ENCODE peak calls at places on chromosomes 5 and 9, in six cellular contexts. One of them, this sample, is unnamed.

GRCh38 chr5:116492016-116492623 is 82.5 kb downstream of the SEMA6A start:
- DNase-seq in RWPE2: no peak
- DNase-seq in lower leg skin: peak
- DNase-seq in psoas muscle: no peak
- DNase-seq in AG04450: peak
- DNase-seq in heart left ventricle: no peak
- DNase-seq in this sample: peak

GRCh38 chr5:35856186-35857003 is at the start of gene IL7R:
- DNase-seq in RWPE2: no peak
- DNase-seq in lower leg skin: no peak
- DNase-seq in psoas muscle: no peak
- DNase-seq in AG04450: peak
- DNase-seq in heart left ventricle: no peak
- DNase-seq in this sample: peak

GRCh38 chr5:92222449-92222848 is 839.3 kb upstream of the ARRDC3 start:
- DNase-seq in RWPE2: no peak
- DNase-seq in lower leg skin: no peak
- DNase-seq in psoas muscle: no peak
- DNase-seq in AG04450: no peak
- DNase-seq in heart left ventricle: no peak
- DNase-seq in this sample: no peak

GRCh38 chr5:72107874-72108199 is 562 bp downstream of the MAP1B start:
- DNase-seq in RWPE2: no peak
- DNase-seq in lower leg skin: no peak
- DNase-seq in psoas muscle: peak
- DNase-seq in AG04450: no peak
- DNase-seq in heart left ventricle: peak
- DNase-seq in this sample: peak

GRCh38 chr5:79120221-79120620 is 8.6 kb downstream of the BHMT start:
- DNase-seq in RWPE2: no peak
- DNase-seq in lower leg skin: no peak
- DNase-seq in psoas muscle: no peak
- DNase-seq in AG04450: no peak
- DNase-seq in heart left ventricle: no peak
- DNase-seq in this sample: no peak

GRCh38 chr5:176446884-176447537 is 1.2 kb upstream of the FAF2 start:
- DNase-seq in RWPE2: no peak
- DNase-seq in lower leg skin: no peak
- DNase-seq in psoas muscle: no peak
- DNase-seq in AG04450: no peak
- DNase-seq in heart left ventricle: no peak
- DNase-seq in this sample: no peak

GRCh38 chr5:78536797-78537196 is 111.8 kb downstream of the LHFPL2 start:
- DNase-seq in RWPE2: no peak
- DNase-seq in lower leg skin: no peak
- DNase-seq in psoas muscle: no peak
- DNase-seq in AG04450: no peak
- DNase-seq in heart left ventricle: no peak
- DNase-seq in this sample: no peak

GRCh38 chr5:132283423-132284043 is 10.7 kb upstream of the SLC22A4 start:
- DNase-seq in RWPE2: no peak
- DNase-seq in lower leg skin: no peak
- DNase-seq in psoas muscle: no peak
- DNase-seq in AG04450: no peak
- DNase-seq in heart left ventricle: no peak
- DNase-seq in this sample: peak

GRCh38 chr5:31854181-31854624 is 215.3 kb downstream of the PDZD2 start:
- DNase-seq in RWPE2: peak
- DNase-seq in lower leg skin: peak
- DNase-seq in psoas muscle: no peak
- DNase-seq in AG04450: peak
- DNase-seq in heart left ventricle: peak
- DNase-seq in this sample: peak

GRCh38 chr9:84953797-84954695 is 284.5 kb downstream of the NTRK2 start:
- DNase-seq in RWPE2: no peak
- DNase-seq in lower leg skin: peak
- DNase-seq in psoas muscle: peak
- DNase-seq in AG04450: no peak
- DNase-seq in heart left ventricle: peak
- DNase-seq in this sample: peak

GRCh38 chr5:139378941-139379361 is 4.1 kb downstream of the SLC23A1 start:
- DNase-seq in RWPE2: peak
- DNase-seq in lower leg skin: no peak
- DNase-seq in psoas muscle: no peak
- DNase-seq in AG04450: no peak
- DNase-seq in heart left ventricle: no peak
- DNase-seq in this sample: no peak

GRCh38 chr5:176732306-176732705 is 78.1 kb upstream of the UNC5A start:
- DNase-seq in RWPE2: peak
- DNase-seq in lower leg skin: no peak
- DNase-seq in psoas muscle: peak
- DNase-seq in AG04450: no peak
- DNase-seq in heart left ventricle: no peak
- DNase-seq in this sample: no peak

GRCh38 chr9:86350006-86350755 is 4.0 kb downstream of the TUT7 start:
- DNase-seq in RWPE2: no peak
- DNase-seq in lower leg skin: no peak
- DNase-seq in psoas muscle: no peak
- DNase-seq in AG04450: no peak
- DNase-seq in heart left ventricle: no peak
- DNase-seq in this sample: no peak

GRCh38 chr5:30050056-30050815 is 1143.2 kb upstream of the CDH6 start:
- DNase-seq in RWPE2: no peak
- DNase-seq in lower leg skin: no peak
- DNase-seq in psoas muscle: no peak
- DNase-seq in AG04450: no peak
- DNase-seq in heart left ventricle: no peak
- DNase-seq in this sample: peak

GRCh38 chr5:119451561-119451960 is 736 bp upstream of the HSD17B4 start:
- DNase-seq in RWPE2: no peak
- DNase-seq in lower leg skin: no peak
- DNase-seq in psoas muscle: no peak
- DNase-seq in AG04450: no peak
- DNase-seq in heart left ventricle: no peak
- DNase-seq in this sample: no peak

GRCh38 chr5:153654444-153654843 is 164.0 kb downstream of the GRIA1 start:
- DNase-seq in RWPE2: no peak
- DNase-seq in lower leg skin: no peak
- DNase-seq in psoas muscle: no peak
- DNase-seq in AG04450: no peak
- DNase-seq in heart left ventricle: no peak
- DNase-seq in this sample: peak

GRCh38 chr5:159459132-159459627 is 128.9 kb upstream of the IL12B start:
- DNase-seq in RWPE2: no peak
- DNase-seq in lower leg skin: no peak
- DNase-seq in psoas muscle: no peak
- DNase-seq in AG04450: no peak
- DNase-seq in heart left ventricle: no peak
- DNase-seq in this sample: no peak

GRCh38 chr9:38295751-38296150 is 96.8 kb upstream of the ALDH1B1 start:
- DNase-seq in RWPE2: no peak
- DNase-seq in lower leg skin: no peak
- DNase-seq in psoas muscle: no peak
- DNase-seq in AG04450: no peak
- DNase-seq in heart left ventricle: no peak
- DNase-seq in this sample: no peak

GRCh38 chr5:33726422-33727165 is 165.2 kb downstream of the ADAMTS12 start:
- DNase-seq in RWPE2: no peak
- DNase-seq in lower leg skin: no peak
- DNase-seq in psoas muscle: no peak
- DNase-seq in AG04450: no peak
- DNase-seq in heart left ventricle: no peak
- DNase-seq in this sample: peak

GRCh38 chr5:175572922-175573321 is 84.9 kb upstream of the HRH2 start:
- DNase-seq in RWPE2: no peak
- DNase-seq in lower leg skin: no peak
- DNase-seq in psoas muscle: no peak
- DNase-seq in AG04450: no peak
- DNase-seq in heart left ventricle: peak
- DNase-seq in this sample: peak

GRCh38 chr9:119291554-119291953 is 77.7 kb downstream of the BRINP1 start:
- DNase-seq in RWPE2: no peak
- DNase-seq in lower leg skin: no peak
- DNase-seq in psoas muscle: no peak
- DNase-seq in AG04450: no peak
- DNase-seq in heart left ventricle: no peak
- DNase-seq in this sample: no peak

GRCh38 chr9:7216004-7216821 is 458.4 kb downstream of the KDM4C start:
- DNase-seq in RWPE2: no peak
- DNase-seq in lower leg skin: no peak
- DNase-seq in psoas muscle: no peak
- DNase-seq in AG04450: no peak
- DNase-seq in heart left ventricle: no peak
- DNase-seq in this sample: peak

GRCh38 chr5:159933531-159934485 is 17.5 kb downstream of the ADRA1B start:
- DNase-seq in RWPE2: no peak
- DNase-seq in lower leg skin: no peak
- DNase-seq in psoas muscle: no peak
- DNase-seq in AG04450: no peak
- DNase-seq in heart left ventricle: no peak
- DNase-seq in this sample: no peak

GRCh38 chr9:69174645-69175487 is 789 bp downstream of the TJP2 start:
- DNase-seq in RWPE2: peak
- DNase-seq in lower leg skin: peak
- DNase-seq in psoas muscle: peak
- DNase-seq in AG04450: peak
- DNase-seq in heart left ventricle: peak
- DNase-seq in this sample: peak
- H3K4me3 ChIP-seq in RWPE2: peak
- H3K4me3 ChIP-seq in lower leg skin: peak
- H3K4me3 ChIP-seq in psoas muscle: peak
- H3K4me3 ChIP-seq in AG04450: peak
- H3K4me3 ChIP-seq in heart left ventricle: peak
- H3K4me3 ChIP-seq in this sample: peak

DNA sequence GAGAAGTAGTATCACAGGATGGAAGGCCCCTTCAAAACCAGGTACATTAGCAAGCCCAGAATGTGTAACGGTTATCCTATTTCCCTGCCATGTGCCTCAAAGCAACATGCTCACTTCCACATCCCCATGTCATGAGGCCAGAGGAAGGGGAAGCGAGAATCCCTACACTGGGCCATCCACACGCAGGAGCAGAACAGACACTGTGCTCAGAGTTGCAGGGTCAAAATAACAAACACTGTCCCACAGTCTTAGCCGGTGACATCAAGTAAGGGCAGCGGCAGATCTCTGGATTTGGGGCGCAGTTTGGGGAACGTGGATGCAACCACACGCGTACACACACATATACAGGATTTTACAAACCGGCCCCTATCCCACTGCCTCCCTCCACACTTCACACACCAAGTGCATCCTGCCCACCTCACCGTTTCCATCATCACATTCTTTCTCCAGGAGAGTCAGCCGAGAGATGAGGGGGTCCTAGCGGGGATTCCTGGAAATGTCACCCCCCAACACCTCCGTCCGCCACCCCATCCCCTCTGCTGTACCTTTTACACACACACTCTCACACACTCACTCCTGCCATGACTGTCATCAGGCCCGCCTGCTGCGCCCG is 774 bp downstream of the APBA1 start:
- DNase-seq in RWPE2: no peak
- DNase-seq in lower leg skin: peak
- DNase-seq in psoas muscle: no peak
- DNase-seq in AG04450: no peak
- DNase-seq in heart left ventricle: peak
- DNase-seq in this sample: peak
- TF ChIP-seq CTCF in RWPE2: no peak
- TF ChIP-seq CTCF in lower leg skin: no peak
- TF ChIP-seq CTCF in psoas muscle: no peak
- TF ChIP-seq CTCF in AG04450: no peak
- TF ChIP-seq CTCF in heart left ventricle: no peak
- TF ChIP-seq CTCF in this sample: no peak

GRCh38 chr9:136741885-136742568 is 713 bp downstream of the LCN10 start:
- DNase-seq in RWPE2: no peak
- DNase-seq in lower leg skin: no peak
- DNase-seq in psoas muscle: no peak
- DNase-seq in AG04450: no peak
- DNase-seq in heart left ventricle: no peak
- DNase-seq in this sample: no peak

GRCh38 chr9:136742640-136743391 is at the start of gene LCN10:
- DNase-seq in RWPE2: no peak
- DNase-seq in lower leg skin: no peak
- DNase-seq in psoas muscle: no peak
- DNase-seq in AG04450: no peak
- DNase-seq in heart left ventricle: no peak
- DNase-seq in this sample: no peak

GRCh38 chr9:136740491-136740890 is 2.2 kb downstream of the LCN10 start:
- DNase-seq in RWPE2: no peak
- DNase-seq in lower leg skin: no peak
- DNase-seq in psoas muscle: no peak
- DNase-seq in AG04450: no peak
- DNase-seq in heart left ventricle: no peak
- DNase-seq in this sample: no peak

GRCh38 chr9:136740069-136740468 is 2.7 kb downstream of the LCN10 start:
- DNase-seq in RWPE2: no peak
- DNase-seq in lower leg skin: no peak
- DNase-seq in psoas muscle: no peak
- DNase-seq in AG04450: no peak
- DNase-seq in heart left ventricle: no peak
- DNase-seq in this sample: no peak

DNA sequence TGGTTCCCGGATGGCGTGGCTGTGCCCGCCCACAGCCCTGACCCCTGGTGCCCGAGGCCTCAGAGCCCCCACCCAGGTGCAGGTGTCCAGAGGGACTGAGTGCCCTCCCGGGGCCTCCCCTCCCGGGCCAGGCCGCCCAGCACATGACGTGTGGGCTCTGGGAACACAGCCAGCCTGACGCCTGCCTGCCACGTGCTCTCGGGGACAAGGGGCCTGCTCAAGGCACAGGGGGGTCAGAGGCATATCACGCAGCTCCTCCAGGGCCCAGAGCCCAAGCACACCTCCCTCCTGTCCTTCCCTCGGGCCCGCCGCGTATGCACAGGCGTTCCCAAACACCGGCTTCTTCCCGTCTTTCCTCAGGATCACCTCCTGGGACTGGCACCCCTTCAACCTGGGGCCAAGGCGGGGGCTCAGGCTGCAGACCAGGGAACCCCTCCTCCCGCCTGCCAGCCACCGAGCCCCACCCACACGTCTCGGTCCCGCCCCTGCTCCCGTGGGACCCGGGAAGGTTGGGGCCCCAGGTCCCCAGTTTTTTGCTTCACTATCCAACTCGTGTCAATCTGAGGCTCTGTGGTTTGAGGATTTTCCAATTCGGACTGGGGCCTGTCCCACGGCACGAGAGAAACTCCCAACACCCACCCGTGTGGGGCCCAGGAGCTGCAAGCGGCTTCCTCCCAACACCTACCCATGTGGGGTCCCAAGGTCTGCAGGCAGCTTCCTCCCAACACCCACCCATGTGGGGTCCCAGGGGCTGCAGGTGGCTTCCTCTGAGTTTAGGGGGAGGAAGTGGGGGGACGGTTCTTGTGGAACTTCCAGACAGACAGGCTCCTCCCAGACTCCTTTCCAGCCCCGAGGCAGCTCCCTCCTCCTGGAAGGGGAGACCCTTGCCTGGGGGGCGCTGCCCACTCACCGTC is 1.5 kb downstream of the LCN10 start:
- DNase-seq in RWPE2: no peak
- DNase-seq in lower leg skin: no peak
- DNase-seq in psoas muscle: no peak
- DNase-seq in AG04450: no peak
- DNase-seq in heart left ventricle: peak
- DNase-seq in this sample: peak
- H3K4me3 ChIP-seq in RWPE2: no peak
- H3K4me3 ChIP-seq in lower leg skin: no peak
- H3K4me3 ChIP-seq in psoas muscle: no peak
- H3K4me3 ChIP-seq in AG04450: no peak
- H3K4me3 ChIP-seq in heart left ventricle: peak
- H3K4me3 ChIP-seq in this sample: no peak

GRCh38 chr5:107072967-107073366 is 597.8 kb downstream of the EFNA5 start:
- DNase-seq in RWPE2: no peak
- DNase-seq in lower leg skin: no peak
- DNase-seq in psoas muscle: no peak
- DNase-seq in AG04450: no peak
- DNase-seq in heart left ventricle: no peak
- DNase-seq in this sample: no peak
- TF ChIP-seq CTCF in RWPE2: peak
- TF ChIP-seq CTCF in lower leg skin: no peak
- TF ChIP-seq CTCF in psoas muscle: no peak
- TF ChIP-seq CTCF in AG04450: no peak
- TF ChIP-seq CTCF in heart left ventricle: no peak
- TF ChIP-seq CTCF in this sample: no peak